ENCODE peak calls at places on chromosomes 5 and 9, in six cellular contexts. I, X, J, B, W and K are unnamed samples.

GRCh38 chr9:135978650-135979461 is 17.7 kb upstream of the UBAC1 start:
- DNase-seq in I (no peak), X (peak; percentile 66), J (no peak), B (no peak), W (no peak), K (peak; percentile 59)

GRCh38 chr9:93090091-93090655 is 5.8 kb upstream of the CARD19 start:
- DNase-seq in I (peak; percentile 14), X (peak; percentile 32), J (no peak), B (peak; percentile 23), W (no peak), K (no peak)

GRCh38 chr5:83077662-83078261 is 415 bp downstream of the XRCC4 start:
- DNase-seq in I (no peak), X (peak; percentile 57), J (no peak), B (no peak), W (no peak), K (no peak)

GRCh38 chr5:6733411-6734242 is 20.4 kb downstream of the TENT4A start:
- DNase-seq in I (peak; percentile 25), X (no peak), J (no peak), B (no peak), W (no peak), K (no peak)

GRCh38 chr5:39697891-39698290 is 273.1 kb upstream of the DAB2 start:
- DNase-seq in I (no peak), X (no peak), J (no peak), B (no peak), W (no peak), K (no peak)

GRCh38 chr5:42454216-42454995 is 31.2 kb downstream of the GHR start:
- DNase-seq in I (no peak), X (no peak), J (no peak), B (no peak), W (no peak), K (no peak)

GRCh38 chr9:95409650-95410426 is 92.3 kb upstream of the FANCC start:
- DNase-seq in I (no peak), X (no peak), J (no peak), B (no peak), W (no peak), K (peak; percentile 63)

GRCh38 chr9:34540826-34541225 is 18.0 kb upstream of the ENHO start:
- DNase-seq in I (no peak), X (no peak), J (no peak), B (no peak), W (no peak), K (peak; percentile 74)

GRCh38 chr5:173029499-173029921 is 26.6 kb upstream of the CREBRF start:
- DNase-seq in I (peak; percentile 28), X (no peak), J (no peak), B (no peak), W (no peak), K (no peak)

GRCh38 chr5:78691073-78691960 is 42.7 kb upstream of the LHFPL2 start:
- DNase-seq in I (no peak), X (no peak), J (no peak), B (no peak), W (no peak), K (no peak)

GRCh38 chr9:99822096-99822595 is 461 bp downstream of the NR4A3 start:
- DNase-seq in I (peak; percentile 68), X (no peak), J (no peak), B (no peak), W (no peak), K (peak; percentile 53)

GRCh38 chr9:38339496-38339895 is 53.0 kb upstream of the ALDH1B1 start:
- DNase-seq in I (peak; percentile 45), X (peak; percentile 0), J (no peak), B (peak; percentile 54), W (no peak), K (peak; percentile 90)

GRCh38 chr9:87494970-87495471 is 2.6 kb upstream of the DAPK1 start:
- DNase-seq in I (no peak), X (no peak), J (no peak), B (no peak), W (no peak), K (peak; percentile 21)

GRCh38 chr9:115261656-115262081 is 143.7 kb upstream of the TNC start:
- DNase-seq in I (no peak), X (no peak), J (no peak), B (no peak), W (peak; percentile 32), K (no peak)

GRCh38 chr5:59193616-59194319 is 610.9 kb downstream of the RAB3C start:
- DNase-seq in I (no peak), X (no peak), J (no peak), B (no peak), W (no peak), K (peak; percentile 87)

GRCh38 chr9:105359899-105360298 is 87.9 kb upstream of the FSD1L start:
- DNase-seq in I (no peak), X (peak; percentile 85), J (no peak), B (no peak), W (no peak), K (no peak)

GRCh38 chr5:38438757-38439156 is 117.7 kb downstream of the LIFR start:
- DNase-seq in I (no peak), X (no peak), J (no peak), B (no peak), W (no peak), K (no peak)

GRCh38 chr5:14168793-14169262 is 25.7 kb downstream of the TRIO start:
- DNase-seq in I (no peak), X (no peak), J (no peak), B (no peak), W (no peak), K (no peak)

GRCh38 chr9:112780637-112781036 is 30.1 kb downstream of the SNX30 start:
- DNase-seq in I (no peak), X (no peak), J (no peak), B (no peak), W (no peak), K (peak; percentile 62)

GRCh38 chr5:149212203-149212951 is 59.3 kb upstream of the AFAP1L1 start:
- DNase-seq in I (no peak), X (peak; percentile 14), J (no peak), B (no peak), W (no peak), K (peak; percentile 94)

GRCh38 chr9:121842612-121842978 is 191.2 kb downstream of the DAB2IP start:
- DNase-seq in I (no peak), X (no peak), J (no peak), B (no peak), W (no peak), K (peak; percentile 30)

GRCh38 chr5:58868931-58869330 is 286.1 kb downstream of the RAB3C start:
- DNase-seq in I (no peak), X (no peak), J (no peak), B (no peak), W (no peak), K (no peak)

GRCh38 chr5:40904205-40904993 is 4.9 kb upstream of the C7 start:
- DNase-seq in I (peak; percentile 77), X (peak; percentile 45), J (peak; percentile 48), B (no peak), W (peak; percentile 20), K (peak; percentile 76)

GRCh38 chr5:91367908-91368648 is 15.0 kb downstream of the ARRDC3 start:
- DNase-seq in I (no peak), X (no peak), J (no peak), B (no peak), W (no peak), K (no peak)

GRCh38 chr5:120960510-120960909 is 496.4 kb downstream of the PRR16 start:
- DNase-seq in I (no peak), X (no peak), J (no peak), B (no peak), W (no peak), K (no peak)

GRCh38 chr9:112112941-112113399 is 62.1 kb downstream of the SUSD1 start:
- DNase-seq in I (peak; percentile 56), X (no peak), J (no peak), B (no peak), W (no peak), K (peak; percentile 34)

GRCh38 chr9:126519660-126520425 is 93.9 kb upstream of the LMX1B start:
- DNase-seq in I (no peak), X (no peak), J (no peak), B (no peak), W (no peak), K (no peak)

GRCh38 chr9:100408541-100409175 is 18.3 kb upstream of the MSANTD3 start:
- DNase-seq in I (no peak), X (no peak), J (no peak), B (no peak), W (no peak), K (no peak)

GRCh38 chr5:39489263-39489662 is 64.5 kb upstream of the DAB2 start:
- DNase-seq in I (no peak), X (no peak), J (no peak), B (no peak), W (no peak), K (no peak)

GRCh38 chr5:122062205-122062604 is 15.9 kb downstream of the LOX start:
- DNase-seq in I (no peak), X (no peak), J (no peak), B (no peak), W (no peak), K (no peak)

GRCh38 chr5:151048526-151048925 is 28.1 kb downstream of the GPX3 start:
- DNase-seq in I (no peak), X (no peak), J (no peak), B (no peak), W (no peak), K (peak; percentile 37)

GRCh38 chr5:176697267-176697928 is 50.1 kb downstream of the TSPAN17 start:
- DNase-seq in I (no peak), X (no peak), J (no peak), B (no peak), W (no peak), K (no peak)

GRCh38 chr9:130974697-130975096 is 34.3 kb upstream of the LAMC3 start:
- DNase-seq in I (no peak), X (no peak), J (no peak), B (no peak), W (no peak), K (no peak)